ENCODE peak calls at places on chromosome 5, in ten cellular contexts. H, X, U, T, W, I, L, G, R and F are unnamed samples.
A peak's percentile ranks its signal among the peaks of the same experiment; 100 is the strongest.

GRCh38 chr5:159567461-159567860 is 237.2 kb upstream of the IL12B start:
- DNase-seq in H (no peak), X (no peak), U (no peak), T (no peak), W (no peak), I (no peak), L (no peak), G (no peak), R (no peak), F (no peak)

GRCh38 chr5:127006711-127007110 is 23.6 kb downstream of the MARCHF3 start:
- DNase-seq in H (no peak), X (no peak), U (no peak), T (no peak), W (peak; percentile 73), I (no peak), L (no peak), G (no peak), R (no peak), F (no peak)

GRCh38 chr5:42591026-42591425 is 165.6 kb upstream of the CCDC152 start:
- DNase-seq in H (peak; percentile 18), X (no peak), U (no peak), T (peak; percentile 88), W (no peak), I (peak; percentile 11), L (peak; percentile 69), G (no peak), R (no peak), F (peak; percentile 64)

GRCh38 chr5:142015781-142016533 is 3.1 kb upstream of the GNPDA1 start:
- DNase-seq in H (no peak), X (peak; percentile 77), U (no peak), T (no peak), W (peak; percentile 56), I (peak; percentile 63), L (no peak), G (no peak), R (no peak), F (no peak)

GRCh38 chr5:31218978-31219377 is 25.5 kb downstream of the CDH6 start:
- DNase-seq in H (no peak), X (no peak), U (no peak), T (no peak), W (no peak), I (no peak), L (no peak), G (no peak), R (no peak), F (no peak)

GRCh38 chr5:173394701-173395100 is 66.5 kb upstream of the STC2 start:
- DNase-seq in H (no peak), X (no peak), U (no peak), T (no peak), W (peak; percentile 39), I (no peak), L (peak; percentile 36), G (no peak), R (no peak), F (no peak)

GRCh38 chr5:135505973-135506372 is 29.8 kb downstream of the NEUROG1 start:
- DNase-seq in H (no peak), X (no peak), U (no peak), T (no peak), W (peak; percentile 25), I (peak; percentile 52), L (no peak), G (no peak), R (no peak), F (no peak)

GRCh38 chr5:172450861-172451695 is 3.2 kb downstream of the SH3PXD2B start:
- DNase-seq in H (peak; percentile 47), X (peak; percentile 29), U (peak; percentile 71), T (no peak), W (no peak), I (no peak), L (peak; percentile 81), G (peak; percentile 70), R (no peak), F (no peak)

GRCh38 chr5:56455417-56455816 is 222.3 kb upstream of the ANKRD55 start:
- DNase-seq in H (no peak), X (no peak), U (no peak), T (no peak), W (no peak), I (no peak), L (no peak), G (no peak), R (no peak), F (no peak)

DNA sequence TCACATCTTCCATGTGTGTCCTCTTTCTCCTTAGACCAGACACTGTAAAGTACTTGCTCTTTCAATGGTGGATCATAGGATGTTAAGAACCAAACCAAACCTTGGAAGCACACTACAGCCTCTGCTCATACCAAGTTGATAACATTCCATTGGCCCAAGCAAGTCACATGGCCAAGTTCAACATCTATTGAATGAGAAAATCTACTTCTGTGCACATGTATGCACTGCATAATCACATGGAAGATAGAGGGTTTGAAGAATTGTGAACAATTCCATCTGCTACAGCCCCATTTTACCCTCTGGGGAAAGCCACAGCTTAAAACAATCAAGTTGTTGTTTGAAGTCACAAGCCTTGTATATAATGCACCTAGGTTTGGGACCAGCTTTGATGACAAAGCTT is 68.2 kb downstream of the MFAP3 start:
- DNase-seq in H (no peak), X (no peak), U (no peak), T (no peak), W (no peak), I (no peak), L (no peak), G (no peak), R (no peak), F (no peak)
- H3K4me1 ChIP-seq in H (no peaks in the 10 kb centered on the region), X (no peaks in the 10 kb centered on the region), U (no peaks in the 10 kb centered on the region), T (no peaks in the 10 kb centered on the region), W (no peaks in the 10 kb centered on the region), I (no peaks in the 10 kb centered on the region), L (no peaks in the 10 kb centered on the region), G (no peaks in the 10 kb centered on the region), R (no peaks in the 10 kb centered on the region), F (no peaks in the 10 kb centered on the region)

GRCh38 chr5:10634056-10634455 is 70.2 kb downstream of the ANKRD33B start:
- DNase-seq in H (no peak), X (no peak), U (no peak), T (no peak), W (no peak), I (no peak), L (no peak), G (no peak), R (no peak), F (no peak)
- H3K4me1 ChIP-seq in H (no peaks in the 10 kb centered on the region), X (peaks cover 5% of the 10 kb centered on the region), U (peaks cover 50% of the 10 kb centered on the region), T (no peaks in the 10 kb centered on the region), W (peaks cover 9% of the 10 kb centered on the region), I (no peaks in the 10 kb centered on the region), L (no peaks in the 10 kb centered on the region), G (no peaks in the 10 kb centered on the region), R (no peaks in the 10 kb centered on the region), F (no peaks in the 10 kb centered on the region)

GRCh38 chr5:131611064-131611381 is 24.0 kb downstream of the RAPGEF6 start:
- DNase-seq in H (no peak), X (no peak), U (no peak), T (no peak), W (no peak), I (no peak), L (no peak), G (no peak), R (no peak), F (no peak)

GRCh38 chr5:131608597-131608996 is 26.4 kb downstream of the RAPGEF6 start:
- DNase-seq in H (no peak), X (no peak), U (no peak), T (no peak), W (no peak), I (no peak), L (no peak), G (no peak), R (no peak), F (no peak)

GRCh38 chr5:131607903-131608540 is 27.0 kb downstream of the RAPGEF6 start:
- DNase-seq in H (no peak), X (no peak), U (no peak), T (no peak), W (peak; percentile 34), I (peak; percentile 72), L (no peak), G (no peak), R (no peak), F (no peak)

GRCh38 chr5:131609774-131610173 is 25.3 kb downstream of the RAPGEF6 start:
- DNase-seq in H (no peak), X (no peak), U (no peak), T (no peak), W (peak; percentile 61), I (peak; percentile 86), L (no peak), G (no peak), R (no peak), F (no peak)

DNA sequence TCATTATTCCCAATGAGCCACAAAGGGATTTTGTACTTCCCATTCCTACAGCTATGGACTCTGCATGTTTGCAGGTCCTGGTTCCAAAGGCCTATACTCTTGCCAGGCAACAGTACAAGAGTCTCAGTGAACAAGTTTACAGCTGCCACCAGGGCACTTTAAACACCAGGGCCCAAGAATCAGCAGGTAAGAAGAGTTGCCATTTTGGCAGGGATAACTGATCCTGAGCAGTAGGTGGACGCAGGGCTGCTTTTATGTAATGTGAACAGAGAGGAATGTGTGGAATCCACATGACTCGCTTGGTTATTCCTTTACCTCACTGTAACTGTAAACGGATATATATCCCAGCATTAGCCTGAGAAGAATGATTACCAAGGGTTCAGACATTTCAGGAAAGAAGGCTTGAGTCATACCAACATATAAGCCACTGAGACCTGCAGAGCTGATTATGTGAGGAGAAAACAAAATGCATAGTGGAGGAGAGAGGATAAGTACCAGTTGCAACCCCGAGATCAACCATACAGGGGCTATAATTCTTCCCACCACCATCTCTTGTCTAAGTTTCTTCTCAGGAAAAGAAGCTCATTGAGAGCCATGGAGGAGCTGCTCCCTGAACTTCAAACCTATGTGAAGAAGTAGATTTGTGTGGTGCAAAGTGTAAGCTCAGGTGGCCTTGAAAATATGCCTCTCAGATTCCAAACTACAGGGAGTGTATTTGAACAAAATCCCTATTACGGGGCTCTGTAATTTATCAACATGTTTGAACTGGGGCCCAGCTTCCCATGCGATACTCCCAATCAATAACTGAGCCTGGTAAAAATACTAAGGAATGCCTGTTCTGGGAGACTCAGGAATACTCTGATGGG is 24.6 kb downstream of the RAPGEF6 start:
- DNase-seq in H (no peak), X (no peak), U (no peak), T (no peak), W (peak; percentile 95), I (peak; percentile 96), L (no peak), G (no peak), R (no peak), F (no peak)
- H3K4me1 ChIP-seq in H (peaks cover 35% of the 10 kb centered on the region), X (no peaks in the 10 kb centered on the region), U (peaks cover 5% of the 10 kb centered on the region), T (peaks cover 7% of the 10 kb centered on the region), W (peaks cover 26% of the 10 kb centered on the region), I (peaks cover 5% of the 10 kb centered on the region), L (peaks cover 22% of the 10 kb centered on the region), G (peaks cover 27% of the 10 kb centered on the region), R (no peaks in the 10 kb centered on the region), F (peaks cover 21% of the 10 kb centered on the region)

GRCh38 chr5:95471922-95472321 is 80.8 kb downstream of the FAM81B start:
- DNase-seq in H (no peak), X (no peak), U (no peak), T (no peak), W (peak; percentile 76), I (peak; percentile 72), L (no peak), G (no peak), R (no peak), F (no peak)
- H3K4me1 ChIP-seq in H (peaks cover 17% of the 10 kb centered on the region), X (no peaks in the 10 kb centered on the region), U (no peaks in the 10 kb centered on the region), T (no peaks in the 10 kb centered on the region), W (no peaks in the 10 kb centered on the region), I (no peaks in the 10 kb centered on the region), L (no peaks in the 10 kb centered on the region), G (no peaks in the 10 kb centered on the region), R (no peaks in the 10 kb centered on the region), F (no peaks in the 10 kb centered on the region)

GRCh38 chr5:14702238-14702839 is 37.8 kb downstream of the OTULIN start:
- DNase-seq in H (no peak), X (no peak), U (no peak), T (no peak), W (no peak), I (no peak), L (no peak), G (no peak), R (no peak), F (no peak)
- H3K4me1 ChIP-seq in H (peaks cover 2% of the 10 kb centered on the region), X (no peaks in the 10 kb centered on the region), U (peaks cover 15% of the 10 kb centered on the region), T (no peaks in the 10 kb centered on the region), W (peaks cover 7% of the 10 kb centered on the region), I (peaks cover 4% of the 10 kb centered on the region), L (peaks cover 14% of the 10 kb centered on the region), G (peaks cover 31% of the 10 kb centered on the region), R (peaks cover 6% of the 10 kb centered on the region), F (peaks cover 50% of the 10 kb centered on the region)